ENCODE peak calls at places on chromosome 14, in seven cellular contexts. O, X, P, B, T, G and U are unnamed samples.

GRCh38 chr14:95123895-95124579 is 33.3 kb downstream of the DICER1 start:
- DNase-seq in X (no peak), P (no peak), B (no peak), O (no peak), G (no peak), T (no peak), U (no peak)

GRCh38 chr14:100690672-100691071 is 36.0 kb upstream of the DLK1 start:
- DNase-seq in G (no peak), P (no peak), X (no peak), T (no peak), O (no peak), B (no peak), U (no peak)

GRCh38 chr14:28676481-28676880 is 90.1 kb upstream of the FOXG1 start:
- DNase-seq in X (peak; percentile 6), P (no peak), T (peak; percentile 42), B (no peak), O (no peak), G (peak; percentile 12), U (no peak)

GRCh38 chr14:72904218-72904617 is 10.3 kb upstream of the DPF3 start:
- DNase-seq in X (no peak), G (no peak), O (no peak), T (no peak), B (no peak), P (no peak), U (no peak)

GRCh38 chr14:21467620-21468019 is 9.1 kb downstream of the RAB2B start:
- DNase-seq in O (no peak), X (peak; percentile 98), B (no peak), G (no peak), T (no peak), P (no peak), U (peak; percentile 42)

GRCh38 chr14:105200074-105200473 is 19.0 kb upstream of the NUDT14 start:
- DNase-seq in X (no peak), O (no peak), B (no peak), T (no peak), G (no peak), P (no peak), U (no peak)

GRCh38 chr14:25953532-25954144 is 644.2 kb downstream of the NOVA1 start:
- DNase-seq in P (no peak), X (no peak), O (no peak), G (no peak), T (no peak), B (no peak), U (peak; percentile 6)

GRCh38 chr14:44803239-44803905 is 158.4 kb downstream of the KLHL28 start:
- DNase-seq in P (peak; percentile 52), B (no peak), T (peak; percentile 74), X (peak; percentile 64), O (no peak), G (peak; percentile 81), U (peak; percentile 73)

GRCh38 chr14:53330441-53330840 is 177.3 kb upstream of the DDHD1 start:
- DNase-seq in P (no peak), X (no peak), G (no peak), T (no peak), O (no peak), B (no peak), U (no peak)

GRCh38 chr14:92637228-92637627 is 111.2 kb downstream of the LGMN start:
- DNase-seq in P (peak; percentile 33), O (no peak), G (no peak), X (peak; percentile 52), T (peak; percentile 75), B (peak; percentile 37), U (peak; percentile 47)

GRCh38 chr14:51398898-51399297 is 158.9 kb downstream of the TMX1 start:
- DNase-seq in T (peak; percentile 47), B (no peak), G (no peak), O (no peak), X (peak; percentile 97), P (no peak), U (peak; percentile 82)

GRCh38 chr14:80587096-80587724 is 354.3 kb downstream of the CEP128 start:
- DNase-seq in O (no peak), T (peak; percentile 60), B (no peak), P (no peak), G (peak; percentile 57), X (peak; percentile 48), U (peak; percentile 49)

GRCh38 chr14:90578283-90578985 is 181.6 kb downstream of the CALM1 start:
- DNase-seq in O (no peak), G (no peak), T (no peak), P (no peak), X (no peak), B (no peak), U (no peak)

GRCh38 chr14:51597511-51597920 is 54.2 kb upstream of the FRMD6 start:
- DNase-seq in P (no peak), B (no peak), G (no peak), X (peak; percentile 79), O (no peak), T (no peak), U (peak; percentile 75)

GRCh38 chr14:69428289-69428998 is 30.0 kb downstream of the SLC39A9 start:
- DNase-seq in P (no peak), O (no peak), X (no peak), T (no peak), G (no peak), B (no peak), U (no peak)

GRCh38 chr14:69005432-69006148 is 26.5 kb upstream of the ACTN1 start:
- DNase-seq in T (peak; percentile 85), G (peak; percentile 57), X (peak; percentile 94), B (peak; percentile 49), O (no peak), P (peak; percentile 29), U (peak; percentile 97)

GRCh38 chr14:93104961-93105360 is 10.8 kb downstream of the ITPK1 start:
- DNase-seq in B (peak; percentile 69), P (no peak), O (no peak), G (peak; percentile 93), T (peak; percentile 62), X (no peak), U (no peak)

GRCh38 chr14:31932675-31933074 is 144.4 kb upstream of the ARHGAP5 start:
- DNase-seq in P (no peak), O (no peak), G (no peak), X (no peak), T (peak; percentile 42), B (no peak), U (no peak)

GRCh38 chr14:22836301-22837058 is at the start of gene MMP14:
- DNase-seq in X (peak; percentile 89), P (no peak), B (peak; percentile 59), O (peak; percentile 60), G (peak; percentile 67), T (peak; percentile 95), U (peak; percentile 92)

GRCh38 chr14:56199095-56199975 is 81.1 kb downstream of the PELI2 start:
- DNase-seq in O (no peak), T (peak; percentile 55), G (peak; percentile 41), B (no peak), P (no peak), X (peak; percentile 99), U (peak; percentile 100)

GRCh38 chr14:20332386-20332945 is 613 bp downstream of the CCNB1IP1 start:
- DNase-seq in G (peak; percentile 20), T (peak; percentile 51), O (no peak), X (no peak), P (no peak), B (no peak), U (peak; percentile 46)

GRCh38 chr14:100261621-100262020 is 22.7 kb downstream of the YY1 start:
- DNase-seq in T (no peak), B (no peak), O (no peak), P (no peak), X (no peak), G (no peak), U (no peak)

DNA sequence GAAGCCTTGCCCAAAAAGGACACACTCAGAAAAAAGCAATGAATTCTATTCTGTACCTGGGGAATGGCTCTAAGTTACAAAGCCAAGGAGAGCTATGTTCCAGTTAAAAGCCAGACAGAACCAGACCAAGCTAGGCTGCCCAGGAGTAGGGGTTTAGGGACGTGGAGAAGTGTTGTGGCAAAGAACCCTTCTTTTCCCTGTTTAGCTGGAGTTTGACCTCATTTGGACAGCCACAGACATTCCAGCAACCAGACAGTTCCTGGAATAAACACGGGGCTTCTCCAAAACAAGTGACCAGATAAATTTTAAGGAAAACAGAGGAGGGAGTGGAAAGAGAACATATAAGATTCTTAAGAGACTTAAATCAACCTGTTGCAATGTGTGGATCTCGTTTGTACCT is 62.3 kb downstream of the GCH1 start:
- DNase-seq in T (no peak), O (no peak), P (no peak), X (no peak), B (no peak), G (no peak), U (no peak)
- H3K18ac ChIP-seq in T (no peak overlapping the region), O (no peak overlapping the region), P (no peak overlapping the region), X (no peak overlapping the region), B (no peak overlapping the region), G (no peak overlapping the region), U (no peak overlapping the region)

GRCh38 chr14:74083161-74083560 is 1.1 kb downstream of the ALDH6A1 start:
- DNase-seq in T (peak; percentile 28), O (no peak), X (peak; percentile 13), G (no peak), B (no peak), P (no peak), U (peak; percentile 13)
- H2BK5ac ChIP-seq in T (no peak overlapping the region), O (no peak overlapping the region), X (no peak overlapping the region), G (no peak overlapping the region), B (no peak overlapping the region), P (no peak overlapping the region), U (no peak overlapping the region)

GRCh38 chr14:35423621-35424020 is 19.1 kb upstream of the NFKBIA start:
- DNase-seq in O (no peak), T (no peak), B (no peak), G (no peak), X (no peak), P (no peak), U (no peak)

GRCh38 chr14:35430459-35431199 is 26.1 kb upstream of the NFKBIA start:
- DNase-seq in P (no peak), T (no peak), G (no peak), B (no peak), O (no peak), X (no peak), U (no peak)

GRCh38 chr14:35420036-35420811 is 15.7 kb upstream of the NFKBIA start:
- DNase-seq in B (no peak), O (no peak), T (no peak), X (peak; percentile 54), G (no peak), P (no peak), U (no peak)

GRCh38 chr14:35429951-35430350 is 25.4 kb upstream of the NFKBIA start:
- DNase-seq in P (no peak), G (no peak), O (no peak), B (no peak), T (no peak), X (no peak), U (no peak)

GRCh38 chr14:35425850-35426249 is 21.3 kb upstream of the NFKBIA start:
- DNase-seq in P (no peak), T (no peak), G (no peak), O (no peak), B (no peak), X (no peak), U (no peak)
- H3K4ac ChIP-seq in P (no peak overlapping the region), T (no peak overlapping the region), G (no peak overlapping the region), O (no peak overlapping the region), B (no peak overlapping the region), X (no peak overlapping the region), U (no peak overlapping the region)

DNA sequence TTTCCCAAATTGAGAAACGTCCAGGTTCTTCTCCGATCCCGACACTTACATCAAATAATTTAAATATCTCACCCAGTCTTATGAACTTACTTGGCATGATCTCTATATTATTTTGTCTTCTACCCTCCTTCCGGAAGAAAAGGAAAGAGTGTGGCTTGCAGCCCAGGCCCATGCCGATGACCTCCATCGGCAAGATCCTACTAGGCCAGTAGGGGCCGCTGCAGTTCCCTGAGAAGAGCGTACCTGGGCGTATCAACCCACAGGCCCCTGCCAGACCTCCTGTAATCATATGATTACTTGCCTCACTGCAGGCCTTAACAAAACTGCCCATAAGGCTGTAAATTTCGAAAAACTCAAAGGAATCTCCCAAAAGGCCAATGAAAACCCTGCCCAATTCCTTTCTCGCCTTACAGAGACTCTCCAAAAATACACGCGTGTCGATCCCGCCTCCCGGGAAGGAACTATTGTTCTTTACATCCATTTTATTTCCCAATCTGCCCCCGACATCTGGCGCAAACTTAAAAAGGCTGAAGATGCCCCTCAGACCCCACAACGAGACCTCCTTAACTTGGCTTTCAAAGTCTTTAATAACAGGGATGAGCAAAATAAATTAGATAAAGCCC is 69.6 kb downstream of the MOK start:
- DNase-seq in B (peak; percentile 85), X (peak; percentile 89), P (peak; percentile 65), T (peak; percentile 89), O (peak; percentile 92), G (peak; percentile 85), U (peak; percentile 73)
- H3K18ac ChIP-seq in B (no peak overlapping the region), X (no peak overlapping the region), P (no peak overlapping the region), T (no peak overlapping the region), O (no peak overlapping the region), G (no peak overlapping the region), U (no peak overlapping the region)